ENCODE peak calls at places on chromosomes 12 and 14, in five cellular contexts. One of them, this sample, is unnamed.

GRCh38 chr12:107990325-107990724 is 138.8 kb upstream of the WSCD2 start:
- DNase-seq in Calu3: peak
- DNase-seq in EL: peak
- DNase-seq in GM18507: no peak
- DNase-seq in iris pigment epithelial cell: peak
- DNase-seq in this sample: peak

GRCh38 chr14:55731247-55731872 is 151.4 kb downstream of the KTN1 start:
- DNase-seq in Calu3: no peak
- DNase-seq in iris pigment epithelial cell: no peak
- DNase-seq in EL: no peak
- DNase-seq in GM18507: no peak
- DNase-seq in this sample: no peak

GRCh38 chr14:102396531-102396930 is 33.8 kb downstream of the TECPR2 start:
- DNase-seq in EL: peak
- DNase-seq in GM18507: no peak
- DNase-seq in Calu3: no peak
- DNase-seq in iris pigment epithelial cell: no peak
- DNase-seq in this sample: no peak

GRCh38 chr14:64388533-64389243 is 535 bp downstream of the MTHFD1 start:
- DNase-seq in GM18507: no peak
- DNase-seq in Calu3: peak
- DNase-seq in iris pigment epithelial cell: peak
- DNase-seq in EL: peak
- DNase-seq in this sample: peak

GRCh38 chr12:65881965-65882413 is 57.7 kb downstream of the HMGA2 start:
- DNase-seq in EL: no peak
- DNase-seq in iris pigment epithelial cell: peak
- DNase-seq in Calu3: no peak
- DNase-seq in GM18507: no peak
- DNase-seq in this sample: no peak

GRCh38 chr14:89247457-89248122 is 169.4 kb downstream of the FOXN3 start:
- DNase-seq in EL: no peak
- DNase-seq in iris pigment epithelial cell: no peak
- DNase-seq in Calu3: no peak
- DNase-seq in GM18507: no peak
- DNase-seq in this sample: no peak

GRCh38 chr14:88422036-88422435 is 36.6 kb downstream of the SPATA7 start:
- DNase-seq in EL: no peak
- DNase-seq in GM18507: no peak
- DNase-seq in iris pigment epithelial cell: no peak
- DNase-seq in Calu3: no peak
- DNase-seq in this sample: no peak

GRCh38 chr12:115264605-115265004 is 580.6 kb upstream of the TBX3 start:
- DNase-seq in GM18507: no peak
- DNase-seq in Calu3: no peak
- DNase-seq in iris pigment epithelial cell: no peak
- DNase-seq in EL: no peak
- DNase-seq in this sample: no peak

GRCh38 chr14:99716850-99717681 is 33.0 kb downstream of the CYP46A1 start:
- DNase-seq in iris pigment epithelial cell: no peak
- DNase-seq in GM18507: no peak
- DNase-seq in Calu3: no peak
- DNase-seq in EL: no peak
- DNase-seq in this sample: no peak

GRCh38 chr14:64178814-64179213 is 115.4 kb downstream of the ESR2 start:
- DNase-seq in Calu3: no peak
- DNase-seq in EL: no peak
- DNase-seq in GM18507: no peak
- DNase-seq in iris pigment epithelial cell: no peak
- DNase-seq in this sample: no peak

GRCh38 chr14:89814126-89814525 is 140.4 kb downstream of the EFCAB11 start:
- DNase-seq in GM18507: no peak
- DNase-seq in EL: no peak
- DNase-seq in iris pigment epithelial cell: no peak
- DNase-seq in Calu3: no peak
- DNase-seq in this sample: no peak

GRCh38 chr14:77248666-77249065 is 22.3 kb downstream of the NGB start:
- DNase-seq in EL: peak
- DNase-seq in iris pigment epithelial cell: no peak
- DNase-seq in GM18507: no peak
- DNase-seq in Calu3: no peak
- DNase-seq in this sample: no peak

GRCh38 chr12:27468241-27468640 is 21.7 kb downstream of the SMCO2 start:
- DNase-seq in EL: no peak
- DNase-seq in iris pigment epithelial cell: no peak
- DNase-seq in GM18507: no peak
- DNase-seq in Calu3: no peak
- DNase-seq in this sample: no peak

GRCh38 chr12:88185988-88186387 is 43.9 kb downstream of the TMTC3 start:
- DNase-seq in iris pigment epithelial cell: peak
- DNase-seq in GM18507: no peak
- DNase-seq in Calu3: peak
- DNase-seq in EL: peak
- DNase-seq in this sample: no peak

GRCh38 chr12:64824500-64825142 is at the start of gene TBC1D30:
- DNase-seq in GM18507: peak
- DNase-seq in EL: peak
- DNase-seq in iris pigment epithelial cell: peak
- DNase-seq in Calu3: peak
- DNase-seq in this sample: peak

GRCh38 chr14:96586921-96587822 is 85.0 kb downstream of the PAPOLA start:
- DNase-seq in Calu3: no peak
- DNase-seq in EL: no peak
- DNase-seq in iris pigment epithelial cell: no peak
- DNase-seq in GM18507: no peak
- DNase-seq in this sample: no peak

GRCh38 chr14:94344389-94344788 is 21.3 kb upstream of the SERPINA6 start:
- DNase-seq in iris pigment epithelial cell: no peak
- DNase-seq in GM18507: no peak
- DNase-seq in EL: no peak
- DNase-seq in Calu3: no peak
- DNase-seq in this sample: no peak

GRCh38 chr12:75302225-75302624 is 27.9 kb downstream of the CAPS2 start:
- DNase-seq in Calu3: no peak
- DNase-seq in EL: no peak
- DNase-seq in GM18507: no peak
- DNase-seq in iris pigment epithelial cell: no peak
- DNase-seq in this sample: no peak

This sample was measured in dorsolateral prefrontal cortex.